ENCODE peak calls at places on chromosomes 5 and 9, in seven cellular contexts. K is suprapubic skin; G is BJ; R is dorsolateral prefrontal cortex; H is CD4-positive, CD25-positive, alpha-beta regulatory T cell; M is spleen; Z is left ventricle myocardium inferior. P is an unnamed sample.

GRCh38 chr5:173705512-173705825 is 89.0 kb upstream of the BOD1 start:
- DNase-seq in G (no peak), Z (no peak), R (no peak), K (no peak), M (no peak), H (no peak), P (no peak)

GRCh38 chr5:112289465-112289864 is 129.6 kb downstream of the EPB41L4A start:
- DNase-seq in M (no peak), R (no peak), K (no peak), Z (no peak), H (no peak), G (no peak), P (no peak)

GRCh38 chr5:170552486-170553122 is 48.8 kb downstream of the KCNIP1 start:
- DNase-seq in R (peak), M (peak), H (no peak), G (peak), Z (peak), K (no peak), P (peak)

GRCh38 chr9:110443146-110443877 is 105.6 kb upstream of the TXNDC8 start:
- DNase-seq in M (no peak), R (no peak), K (no peak), H (no peak), Z (no peak), G (peak), P (peak)

GRCh38 chr5:59640411-59640810 is 253.1 kb downstream of the PDE4D start:
- DNase-seq in Z (peak), G (no peak), K (no peak), M (no peak), R (no peak), H (no peak), P (peak)

GRCh38 chr9:8857330-8858249 is 1058.0 kb upstream of the DMAC1 start:
- DNase-seq in H (no peak), K (peak), G (no peak), R (peak), Z (peak), M (peak), P (peak)

GRCh38 chr9:131395027-131395744 is 1.3 kb downstream of the PRRC2B start:
- DNase-seq in H (peak), M (peak), R (no peak), Z (no peak), G (no peak), K (peak), P (no peak)

GRCh38 chr5:142748568-142749249 is 21.5 kb upstream of the ARHGAP26 start:
- DNase-seq in K (no peak), H (peak), Z (peak), M (peak), G (no peak), R (peak), P (peak)

GRCh38 chr5:142540774-142541466 is 145.0 kb downstream of the FGF1 start:
- DNase-seq in K (no peak), Z (peak), G (peak), H (no peak), R (no peak), M (no peak), P (peak)

GRCh38 chr5:150289551-150290390 is at the start of gene CAMK2A:
- DNase-seq in M (no peak), Z (no peak), G (no peak), H (no peak), R (peak), K (no peak), P (no peak)

DNA sequence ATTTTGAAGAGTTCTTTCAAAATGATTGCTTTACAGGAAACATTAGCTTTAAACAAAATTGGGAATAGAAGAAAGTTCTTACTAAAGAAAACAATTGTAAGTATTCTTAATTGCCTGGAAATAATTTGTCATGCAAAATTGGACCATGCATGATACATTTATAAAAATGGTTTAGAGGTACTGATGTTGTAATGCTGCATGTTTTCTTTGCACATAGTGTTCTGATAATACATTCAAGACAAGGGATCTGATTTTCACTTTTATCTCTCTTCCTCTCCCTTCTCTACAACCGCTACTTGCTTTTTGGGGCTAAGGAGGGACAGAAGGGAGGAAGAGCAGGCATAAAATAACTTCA is 211.6 kb upstream of the MPDZ start:
- DNase-seq in G (no peak), H (no peak), R (no peak), M (no peak), Z (no peak), K (no peak), P (no peak)
- H3K4me3 ChIP-seq in G (no peak), H (no peak), R (no peak), M (no peak), Z (no peak), K (no peak), P (no peak)

GRCh38 chr9:135139366-135139965 is 52.0 kb downstream of the OLFM1 start:
- DNase-seq in R (no peak), H (no peak), G (no peak), Z (no peak), K (no peak), M (no peak), P (no peak)

GRCh38 chr9:135136991-135137390 is 49.5 kb downstream of the OLFM1 start:
- DNase-seq in R (no peak), K (no peak), M (no peak), Z (no peak), H (no peak), G (no peak), P (no peak)

GRCh38 chr9:135137398-135137832 is 49.9 kb downstream of the OLFM1 start:
- DNase-seq in H (no peak), G (no peak), R (peak), K (no peak), Z (no peak), M (no peak), P (peak)

GRCh38 chr9:135136481-135136880 is 49.0 kb downstream of the OLFM1 start:
- DNase-seq in Z (no peak), G (no peak), K (no peak), M (no peak), H (no peak), R (peak), P (no peak)

GRCh38 chr9:135138078-135138855 is 50.8 kb downstream of the OLFM1 start:
- DNase-seq in M (no peak), G (no peak), H (no peak), R (no peak), Z (no peak), K (no peak), P (no peak)
- H3K4me3 ChIP-seq in M (no peak), G (no peak), H (no peak), R (no peak), Z (no peak), K (no peak), P (no peak)

DNA sequence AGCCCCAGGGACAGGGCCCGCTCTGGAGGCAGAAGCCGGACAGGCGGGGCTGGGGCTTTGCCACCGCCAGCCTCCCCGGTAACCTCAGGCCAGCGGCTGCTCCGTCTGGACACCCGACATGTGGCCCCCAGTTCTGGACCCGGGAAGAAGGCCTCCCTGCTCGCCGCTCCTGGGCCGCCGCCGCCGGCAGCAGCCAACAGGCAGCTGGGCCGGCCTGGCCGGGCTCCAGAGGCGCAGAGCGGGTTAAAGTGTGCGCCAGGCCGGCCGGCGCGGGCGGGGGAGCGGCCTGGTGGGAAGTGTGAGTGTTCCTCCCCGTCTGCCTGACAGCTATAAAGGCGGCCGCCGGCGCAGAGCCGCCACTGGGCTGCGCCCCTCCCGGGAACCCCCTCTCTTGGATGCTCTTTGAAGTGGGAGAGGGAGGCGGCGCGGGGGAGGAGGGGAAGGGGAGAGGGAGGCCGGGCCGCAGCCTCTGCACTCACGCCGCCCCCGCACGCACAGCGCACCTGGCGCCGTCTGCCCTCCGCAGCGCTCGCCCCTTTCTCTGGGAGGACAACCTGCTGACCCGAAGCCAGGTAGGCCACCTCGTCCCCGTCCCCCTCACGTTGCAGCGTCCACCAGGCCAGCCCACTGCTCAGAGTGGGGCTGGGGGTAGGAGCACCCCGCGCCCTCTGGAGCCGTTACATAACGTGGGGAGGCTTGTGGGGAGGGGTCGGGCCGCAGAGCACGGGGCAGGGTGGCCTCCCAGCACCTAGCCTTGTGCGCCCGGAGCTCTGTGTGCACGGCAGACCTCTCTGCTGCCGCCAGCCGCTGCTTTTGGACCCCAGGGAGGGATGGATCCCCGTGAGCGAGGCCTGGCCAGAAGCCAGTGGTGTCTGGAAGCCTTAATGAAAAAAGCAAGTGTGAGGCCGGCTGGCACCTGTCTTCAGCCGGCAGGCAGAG is at the start of gene ADAMTSL2:
- DNase-seq in Z (peak), K (no peak), R (peak), H (peak), G (no peak), M (no peak), P (peak)
- H3K4me3 ChIP-seq in Z (peak), K (peak), R (peak), H (no peak), G (no peak), M (peak), P (no peak)

GRCh38 chr5:56737002-56737621 is 78.2 kb upstream of the MAP3K1 start:
- DNase-seq in K (no peak), R (no peak), Z (peak), H (no peak), G (peak), M (no peak), P (peak)
- H3K4me3 ChIP-seq in K (no peak), R (no peak), Z (no peak), H (peak), G (no peak), M (no peak), P (no peak)

GRCh38 chr9:38046669-38047300 is 22.2 kb downstream of the SHB start:
- DNase-seq in G (no peak), R (no peak), M (no peak), H (no peak), K (no peak), Z (no peak), P (no peak)
- H3K4me3 ChIP-seq in G (no peak), R (no peak), M (no peak), H (no peak), K (no peak), Z (no peak), P (no peak)

GRCh38 chr5:88666761-88667186 is 216.2 kb downstream of the MEF2C start:
- DNase-seq in Z (no peak), R (no peak), H (no peak), M (no peak), K (no peak), G (no peak), P (no peak)
- H3K4me3 ChIP-seq in Z (peak), R (peak), H (peak), M (no peak), K (peak), G (peak), P (no peak)

GRCh38 chr9:83979812-83980394 is at the start of gene HNRNPK:
- DNase-seq in G (peak), H (peak), R (peak), M (peak), Z (peak), K (peak), P (peak)
- H3K4me3 ChIP-seq in G (peak), H (peak), R (peak), M (peak), Z (peak), K (peak), P (peak)

DNA sequence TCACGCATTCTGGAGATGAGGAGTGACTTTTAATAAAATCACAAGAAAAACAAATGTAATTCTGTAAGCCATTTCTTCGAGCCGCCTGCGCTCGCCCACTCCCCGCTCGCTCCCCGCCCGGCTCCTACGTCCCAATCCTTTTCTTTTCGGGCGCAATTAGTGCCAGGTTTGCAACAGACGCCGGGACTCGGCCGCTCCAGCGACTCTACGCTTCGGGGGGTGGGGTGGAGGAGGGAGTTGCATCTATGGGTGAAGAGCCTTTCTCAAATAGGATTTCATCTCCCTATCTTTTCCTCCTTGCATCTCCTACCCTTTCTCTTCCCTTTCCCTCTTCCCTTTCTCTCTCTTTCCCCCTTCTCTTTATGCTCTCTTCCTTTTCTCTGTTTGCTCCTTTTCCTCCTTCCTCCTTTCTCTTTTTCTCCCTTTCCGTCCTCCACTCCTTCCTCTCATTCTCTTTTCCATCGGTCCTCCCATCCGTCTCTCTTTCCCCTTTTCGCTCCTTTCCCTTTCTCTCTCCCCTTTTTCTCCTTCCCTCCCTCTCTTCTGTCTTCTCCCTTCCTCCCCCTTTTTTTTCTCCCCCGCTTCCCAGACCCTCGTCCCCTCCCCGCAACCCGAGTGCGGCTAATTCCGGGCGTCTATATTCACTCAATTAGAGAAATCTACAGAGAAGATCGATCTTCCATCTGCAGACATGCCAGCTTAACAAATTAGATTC is 6.1 kb upstream of the OTP start:
- DNase-seq in G (no peak), Z (no peak), H (no peak), M (no peak), R (no peak), K (no peak), P (no peak)
- H3K4me3 ChIP-seq in G (no peak), Z (peak), H (peak), M (no peak), R (peak), K (peak), P (no peak)

GRCh38 chr5:73303139-73304079 is 130.4 kb downstream of the TMEM174 start:
- DNase-seq in Z (no peak), K (no peak), R (no peak), M (no peak), H (no peak), G (no peak), P (no peak)

GRCh38 chr5:73304381-73304780 is 131.4 kb downstream of the TMEM174 start:
- DNase-seq in M (no peak), Z (no peak), G (no peak), K (no peak), H (no peak), R (no peak), P (no peak)

GRCh38 chr5:73300520-73301207 is 127.7 kb downstream of the TMEM174 start:
- DNase-seq in R (no peak), Z (no peak), G (no peak), M (no peak), H (no peak), K (no peak), P (no peak)

GRCh38 chr5:73301208-73302088 is 128.5 kb downstream of the TMEM174 start:
- DNase-seq in R (no peak), M (no peak), G (no peak), H (no peak), Z (no peak), K (no peak), P (no peak)

DNA sequence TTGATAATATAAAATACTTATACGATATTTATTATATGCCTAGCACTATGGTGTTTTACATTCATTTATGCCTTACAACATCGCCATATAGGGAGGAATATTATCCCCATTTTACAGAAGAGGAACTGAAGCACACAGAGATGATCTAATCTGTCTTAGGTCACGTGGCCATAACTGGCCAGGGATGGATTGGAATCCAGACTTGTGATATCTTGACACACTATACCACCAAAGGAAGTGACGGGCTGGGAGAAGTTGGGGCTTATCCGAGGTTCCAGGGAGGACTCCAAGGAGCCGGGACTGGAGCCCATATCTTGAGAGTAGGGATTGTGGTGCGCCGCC is 129.8 kb downstream of the TMEM174 start:
- DNase-seq in K (no peak), H (no peak), M (no peak), G (no peak), Z (no peak), R (no peak), P (peak)
- H3K4me3 ChIP-seq in K (no peak), H (no peak), M (peak), G (no peak), Z (peak), R (no peak), P (no peak)

GRCh38 chr5:133953568-133954145 is 14.8 kb downstream of the C5orf15 start:
- DNase-seq in R (no peak), M (no peak), Z (no peak), G (no peak), H (no peak), K (no peak), P (no peak)

GRCh38 chr5:133948721-133949120 is 19.7 kb downstream of the C5orf15 start:
- DNase-seq in M (no peak), G (no peak), R (no peak), Z (no peak), K (no peak), H (no peak), P (no peak)

GRCh38 chr5:133950821-133951612 is 17.4 kb downstream of the C5orf15 start:
- DNase-seq in Z (no peak), G (no peak), M (no peak), H (no peak), R (no peak), K (no peak), P (no peak)

GRCh38 chr5:133957080-133957479 is 11.3 kb downstream of the C5orf15 start:
- DNase-seq in G (no peak), H (no peak), M (no peak), K (no peak), R (no peak), Z (no peak), P (no peak)

GRCh38 chr5:133952729-133953567 is 15.5 kb downstream of the C5orf15 start:
- DNase-seq in M (no peak), K (peak), Z (peak), H (no peak), R (no peak), G (peak), P (peak)
- H3K4me3 ChIP-seq in M (no peak), K (no peak), Z (peak), H (no peak), R (no peak), G (no peak), P (no peak)

P was measured in fibroblast of mammary gland.